ENCODE peak calls at places on chromosomes 16 and 17, in eight cellular contexts. T is fibroblast of the conjunctiva; O is A549; V is iPS-NIHi11; C is occipital lobe; E is stimulated activated CD8-positive, alpha-beta memory T cell treated with anti-CD3 and anti-CD28 coated beads, Interleukin-7, amount 100 ng/mL, for 1 hour; H is adipocyte; Q is cardiac fibroblast. F is an unnamed sample.
A peak's percentile ranks its signal among the peaks of the same experiment; 100 is the strongest.

GRCh38 chr16:86975445-86975844 is 341.7 kb downstream of the C16orf95 start:
- DNase-seq in E (no peak), C (no peak), O (peak; percentile 78), H (peak; percentile 55), Q (peak; percentile 93), V (peak; percentile 84), T (peak; percentile 84), F (no peak)

GRCh38 chr17:81004336-81005015 is 12.8 kb downstream of the CHMP6 start:
- DNase-seq in Q (no peak), T (no peak), E (no peak), V (no peak), H (peak; percentile 42), C (no peak), O (no peak), F (peak; percentile 41)

GRCh38 chr17:77117415-77117814 is 23.4 kb upstream of the SEC14L1 start:
- DNase-seq in C (no peak), E (no peak), H (peak; percentile 71), V (no peak), O (no peak), Q (peak; percentile 31), T (no peak), F (no peak)

GRCh38 chr17:4232168-4232813 is 31.5 kb downstream of the ANKFY1 start:
- DNase-seq in E (no peak), O (no peak), H (peak; percentile 89), C (no peak), T (no peak), V (no peak), Q (peak; percentile 78), F (no peak)

GRCh38 chr17:16313159-16314090 is 39.8 kb downstream of the CENPV start:
- DNase-seq in C (no peak), O (peak; percentile 19), V (no peak), E (no peak), T (no peak), H (no peak), Q (no peak), F (no peak)

GRCh38 chr17:45270828-45271418 is 9.0 kb upstream of the SPATA32 start:
- DNase-seq in C (no peak), H (no peak), V (peak; percentile 91), E (no peak), T (no peak), Q (no peak), O (no peak), F (peak; percentile 35)

GRCh38 chr16:534856-535445 is 7.4 kb downstream of the CAPN15 start:
- DNase-seq in T (no peak), H (no peak), V (no peak), C (no peak), Q (no peak), O (no peak), E (no peak), F (no peak)

GRCh38 chr17:17710728-17711541 is 29.7 kb downstream of the RAI1 start:
- DNase-seq in V (peak; percentile 83), H (peak; percentile 93), O (peak; percentile 95), Q (peak; percentile 83), T (peak; percentile 49), C (peak; percentile 63), E (no peak), F (no peak)

GRCh38 chr17:75697651-75698291 is 23.5 kb upstream of the ITGB4 start:
- DNase-seq in V (no peak), T (no peak), C (peak; percentile 66), H (no peak), E (no peak), Q (no peak), O (no peak), F (no peak)

GRCh38 chr16:57648590-57649442 is 19.3 kb upstream of the ADGRG3 start:
- DNase-seq in E (peak; percentile 73), V (peak; percentile 94), H (peak; percentile 87), T (peak; percentile 50), O (peak; percentile 85), Q (peak; percentile 86), C (peak; percentile 44), F (peak; percentile 59)

GRCh38 chr17:62671553-62671952 is 44.1 kb downstream of the MRC2 start:
- DNase-seq in Q (no peak), T (no peak), C (no peak), O (no peak), E (no peak), H (no peak), V (no peak), F (no peak)

GRCh38 chr17:76011951-76012350 is 11.3 kb downstream of the CDK3 start:
- DNase-seq in C (no peak), Q (no peak), O (no peak), H (no peak), T (no peak), V (no peak), E (no peak), F (no peak)

F was measured in T-cell.